ENCODE peak calls at places on chromosome 17, in four cellular contexts. J is neuronal stem cell, H is H1, X is H9. U is an unnamed sample.

GRCh38 chr17:43779145-43780125 is 658 bp upstream of the DUSP3 start:
- DNase-seq in J (peak; percentile 48), H (no peak), X (peak; percentile 66), U (peak; percentile 69)

GRCh38 chr17:48483471-48484131 is 47.2 kb downstream of the HOXB1 start:
- DNase-seq in J (no peak), H (no peak), X (no peak), U (peak; percentile 47)

GRCh38 chr17:21573961-21574610 is 118.2 kb upstream of the KCNJ18 start:
- DNase-seq in H (no peak), X (no peak), J (no peak), U (no peak)

GRCh38 chr17:3710951-3711383 is 12.7 kb upstream of the HASPIN start:
- DNase-seq in H (no peak), J (no peak), X (peak; percentile 54), U (peak; percentile 58)

GRCh38 chr17:76687278-76688164 is 23.2 kb downstream of the MXRA7 start:
- DNase-seq in H (no peak), X (no peak), J (no peak), U (no peak)

GRCh38 chr17:73760186-73760758 is 116.0 kb upstream of the SDK2 start:
- DNase-seq in X (peak; percentile 93), J (no peak), H (peak; percentile 76), U (peak; percentile 81)

GRCh38 chr17:32285770-32286517 is 20.3 kb downstream of the RHBDL3 start:
- DNase-seq in J (no peak), H (no peak), X (no peak), U (no peak)

GRCh38 chr17:57027852-57028251 is 49.9 kb downstream of the SCPEP1 start:
- DNase-seq in X (no peak), H (no peak), J (no peak), U (peak; percentile 29)

GRCh38 chr17:14515015-14515414 is 214.1 kb downstream of the HS3ST3B1 start:
- DNase-seq in X (no peak), H (no peak), J (no peak), U (no peak)

GRCh38 chr17:62696256-62696655 is 68.8 kb downstream of the MRC2 start:
- DNase-seq in H (no peak), J (no peak), X (no peak), U (no peak)

GRCh38 chr17:42309142-42309541 is 20.8 kb downstream of the STAT5A start:
- DNase-seq in J (no peak), H (no peak), X (no peak), U (no peak)

GRCh38 chr17:63579633-63580032 is 21.1 kb upstream of the TACO1 start:
- DNase-seq in J (no peak), X (peak; percentile 39), H (no peak), U (no peak)

GRCh38 chr17:30472238-30472890 is 4.8 kb upstream of the GOSR1 start:
- DNase-seq in X (no peak), J (no peak), H (no peak), U (no peak)

GRCh38 chr17:30477758-30478115 is 529 bp downstream of the GOSR1 start:
- DNase-seq in H (no peak), J (no peak), X (no peak), U (peak; percentile 51)

GRCh38 chr17:30482555-30482954 is 5.3 kb downstream of the GOSR1 start:
- DNase-seq in H (no peak), J (no peak), X (no peak), U (no peak)

GRCh38 chr17:30475206-30475605 is 2.0 kb upstream of the GOSR1 start:
- DNase-seq in X (no peak), H (no peak), J (no peak), U (no peak)

DNA sequence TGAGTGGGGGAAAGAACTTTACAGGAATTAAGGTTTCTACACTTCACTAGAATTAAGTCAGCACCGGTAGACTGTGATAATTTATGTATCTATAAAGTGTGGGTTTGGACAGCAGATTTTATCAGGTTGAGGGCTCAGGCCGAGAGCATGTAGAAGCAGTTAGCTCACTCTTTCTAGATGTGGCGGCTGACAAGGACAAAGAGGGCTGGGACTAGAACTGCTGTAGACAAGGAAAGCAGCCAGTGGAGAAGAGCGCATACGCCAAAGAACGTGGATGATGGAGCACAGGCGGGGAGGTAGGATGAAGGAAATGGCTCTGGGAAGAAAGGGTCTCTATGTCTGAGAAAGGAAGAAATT is 504 bp upstream of the GOSR1 start:
- DNase-seq in H (peak; percentile 51), X (no peak), J (peak; percentile 8), U (no peak)
- H2BK15ac ChIP-seq in H (no peak overlapping the region), X (no peak overlapping the region), J (peak overlapping the region; percentile 43), U (no peak overlapping the region)

DNA sequence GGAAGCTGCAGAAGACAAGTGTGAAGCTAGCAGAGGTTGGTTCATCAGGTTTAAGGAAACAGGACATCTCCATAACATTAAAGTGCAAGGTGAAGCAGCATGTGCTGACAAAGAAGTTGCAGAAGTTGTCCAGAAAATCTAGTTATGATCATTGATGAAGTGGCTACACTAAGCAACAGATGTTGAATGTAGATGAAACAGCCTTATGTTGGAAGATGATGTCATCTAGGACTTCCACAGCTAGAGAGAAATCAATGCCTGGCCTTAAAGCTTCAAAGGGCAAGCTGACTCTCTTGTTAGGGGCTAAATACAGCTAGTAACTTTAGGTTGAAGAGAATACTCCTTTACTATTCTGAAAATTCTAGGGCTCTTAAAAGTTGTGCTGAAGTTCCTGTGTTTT is 340.2 kb upstream of the SOX9 start:
- DNase-seq in X (no peak), J (no peak), H (no peak), U (no peak)
- H3K23ac ChIP-seq in X (no peak overlapping the region), J (no peak overlapping the region), H (no peak overlapping the region), U (no peak overlapping the region)

GRCh38 chr17:2089021-2089422 is 34.1 kb downstream of the HIC1 start:
- DNase-seq in H (no peak), J (no peak), X (no peak), U (no peak)
- H2BK120ac ChIP-seq in H (no peak overlapping the region), J (no peak overlapping the region), X (no peak overlapping the region), U (no peak overlapping the region)

GRCh38 chr17:49700956-49701355 is 6.8 kb downstream of the SLC35B1 start:
- DNase-seq in H (no peak), J (no peak), X (no peak), U (no peak)
- H2BK15ac ChIP-seq in H (no peak overlapping the region), J (no peak overlapping the region), X (no peak overlapping the region), U (no peak overlapping the region)

GRCh38 chr17:30483159-30483558 is 6.0 kb downstream of the GOSR1 start:
- DNase-seq in J (no peak), X (no peak), H (no peak), U (no peak)

GRCh38 chr17:30477083-30477757 is at the start of gene GOSR1:
- DNase-seq in X (peak; percentile 97), H (peak; percentile 92), J (peak; percentile 91), U (peak; percentile 97)
- H3K23ac ChIP-seq in X (no peak within 1 kb of the TSS), H (no peak within 1 kb of the TSS), J (peak within 1 kb of the TSS; percentile 50), U (peak within 1 kb of the TSS; percentile 66)

GRCh38 chr17:75115545-75115944 is 5.8 kb downstream of the ARMC7 start:
- DNase-seq in H (no peak), J (no peak), X (no peak), U (no peak)

GRCh38 chr17:75111777-75112176 is 2.0 kb downstream of the ARMC7 start:
- DNase-seq in X (no peak), J (no peak), H (no peak), U (no peak)

GRCh38 chr17:75116681-75117080 is 6.9 kb downstream of the ARMC7 start:
- DNase-seq in J (no peak), H (no peak), X (no peak), U (no peak)

GRCh38 chr17:75110307-75110937 is 653 bp downstream of the ARMC7 start:
- DNase-seq in X (peak; percentile 76), J (no peak), H (peak; percentile 77), U (peak; percentile 50)

GRCh38 chr17:75113798-75114551 is 4.2 kb downstream of the ARMC7 start:
- DNase-seq in H (peak; percentile 90), J (peak; percentile 86), X (peak; percentile 95), U (peak; percentile 91)
- H2BK120ac ChIP-seq in H (no peak overlapping the region), J (no peak overlapping the region), X (no peak overlapping the region), U (no peak overlapping the region)

GRCh38 chr17:40063034-40063765 is 435 bp downstream of the THRA start:
- DNase-seq in X (peak; percentile 83), J (no peak), H (peak; percentile 89), U (peak; percentile 55)

GRCh38 chr17:40067710-40068109 is 4.9 kb downstream of the THRA start:
- DNase-seq in J (no peak), X (peak; percentile 25), H (no peak), U (no peak)

GRCh38 chr17:40063915-40064531 is 1.3 kb downstream of the THRA start:
- DNase-seq in J (no peak), H (no peak), X (peak; percentile 29), U (no peak)

GRCh38 chr17:40065771-40066510 is 3.2 kb downstream of the THRA start:
- DNase-seq in H (no peak), J (no peak), X (peak; percentile 33), U (no peak)

DNA sequence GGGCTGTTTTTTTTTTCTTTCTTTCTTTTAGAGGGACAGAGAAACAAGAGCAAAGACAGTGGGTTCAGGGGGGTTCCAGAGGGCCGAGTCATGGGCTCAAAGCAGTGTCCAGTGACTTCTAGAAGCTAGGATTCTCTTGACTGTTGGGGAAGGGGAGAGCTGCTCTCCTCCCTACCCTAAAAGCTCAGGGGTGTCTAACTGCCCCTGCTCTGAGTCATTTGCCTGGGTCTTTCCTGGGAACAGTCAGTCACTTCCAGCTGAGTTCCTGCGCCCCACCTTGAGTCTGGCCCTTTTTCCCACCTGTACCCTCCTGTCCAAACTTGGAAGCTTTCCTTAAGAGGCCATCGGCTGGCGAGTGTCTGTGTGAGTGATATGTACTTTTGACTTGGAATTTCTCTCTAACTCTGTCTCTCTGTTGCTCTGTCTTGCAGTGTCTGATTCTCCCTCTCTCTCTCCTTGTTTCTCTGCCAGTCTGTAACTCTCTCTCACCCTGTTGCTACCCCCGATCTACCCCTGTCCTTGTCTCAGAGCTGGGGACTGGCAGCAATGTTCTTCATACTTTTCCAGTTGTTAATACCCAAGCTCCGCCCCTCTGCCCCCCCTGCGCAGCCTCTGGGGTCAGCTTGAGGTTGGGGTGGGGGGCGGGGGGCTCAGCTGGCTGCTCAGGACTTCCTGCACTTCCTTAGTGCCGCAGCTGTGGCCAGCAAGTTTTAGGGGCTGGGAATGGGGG is 2.4 kb downstream of the THRA start:
- DNase-seq in J (no peak), H (no peak), X (no peak), U (no peak)
- H2BK15ac ChIP-seq in J (no peak overlapping the region), H (no peak overlapping the region), X (no peak overlapping the region), U (no peak overlapping the region)

GRCh38 chr17:27315322-27315721 is 21.4 kb downstream of the WSB1 start:
- DNase-seq in X (peak; percentile 18), H (no peak), J (no peak), U (no peak)
- H3K23ac ChIP-seq in X (no peak overlapping the region), H (no peak overlapping the region), J (no peak overlapping the region), U (no peak overlapping the region)

GRCh38 chr17:78853926-78854394 is 13.3 kb upstream of the USP36 start:
- DNase-seq in J (no peak), X (no peak), H (no peak), U (no peak)
- H2BK120ac ChIP-seq in J (no peak overlapping the region), X (no peak overlapping the region), H (no peak overlapping the region), U (no peak overlapping the region)

U was measured in mesendoderm.